ENCODE peak calls at places on chromosomes 3 and 15, in five cellular contexts. R, F, L, E and U are unnamed samples.

GRCh38 chr3:149638401-149639092 is 19.3 kb downstream of the WWTR1 start:
- DNase-seq in R (no peak), L (no peak), F (no peak), E (no peak), U (peak; percentile 56)

GRCh38 chr3:187709155-187709554 is 6.8 kb upstream of the RTP2 start:
- DNase-seq in L (peak; percentile 70), F (no peak), E (no peak), R (no peak), U (no peak)

GRCh38 chr3:195844671-195845218 is 33.0 kb upstream of the MUC4 start:
- DNase-seq in F (no peak), L (no peak), R (no peak), E (no peak), U (no peak)

GRCh38 chr3:123301331-123302184 is 99.8 kb downstream of the SEC22A start:
- DNase-seq in L (no peak), R (no peak), F (no peak), E (no peak), U (no peak)

GRCh38 chr3:98807011-98807410 is 43.9 kb downstream of the ST3GAL6 start:
- DNase-seq in F (no peak), R (no peak), E (no peak), L (no peak), U (peak; percentile 73)

GRCh38 chr3:184525337-184526157 is 36.0 kb upstream of the EPHB3 start:
- DNase-seq in L (peak; percentile 91), E (no peak), R (no peak), F (no peak), U (no peak)

GRCh38 chr15:98483575-98484130 is 164.7 kb upstream of the IGF1R start:
- DNase-seq in L (no peak), R (no peak), E (no peak), F (no peak), U (no peak)

GRCh38 chr3:177802151-177802900 is 605.0 kb upstream of the TBL1XR1 start:
- DNase-seq in R (no peak), E (no peak), F (peak; percentile 73), L (no peak), U (no peak)

GRCh38 chr15:69590932-69591524 is 138.4 kb downstream of the RPLP1 start:
- DNase-seq in F (peak; percentile 82), L (no peak), E (no peak), R (no peak), U (no peak)

GRCh38 chr3:127684871-127685707 is 12.3 kb downstream of the ABTB1 start:
- DNase-seq in R (peak; percentile 30), L (peak; percentile 28), E (no peak), F (peak; percentile 0), U (no peak)

GRCh38 chr15:32824777-32825176 is 107.0 kb downstream of the GREM1 start:
- DNase-seq in F (no peak), E (peak; percentile 74), R (no peak), L (no peak), U (peak; percentile 88)

GRCh38 chr3:8739757-8740508 is 6.3 kb downstream of the CAV3 start:
- DNase-seq in F (no peak), E (no peak), R (no peak), L (no peak), U (peak; percentile 56)

GRCh38 chr3:196634224-196634623 is 5.3 kb upstream of the NRROS start:
- DNase-seq in L (no peak), F (no peak), E (no peak), R (no peak), U (no peak)

GRCh38 chr15:100463515-100463914 is 65.2 kb downstream of the CERS3 start:
- DNase-seq in F (no peak), E (no peak), R (no peak), L (no peak), U (no peak)

GRCh38 chr3:129624347-129625070 is 18.0 kb upstream of the PLXND1 start:
- DNase-seq in L (peak; percentile 47), E (no peak), F (no peak), R (no peak), U (peak; percentile 71)

GRCh38 chr3:136109499-136109898 is 86.6 kb downstream of the MSL2 start:
- DNase-seq in R (no peak), E (no peak), L (no peak), F (no peak), U (no peak)

GRCh38 chr15:85380860-85381535 is 595 bp downstream of the AKAP13 start:
- DNase-seq in L (no peak), E (no peak), R (peak; percentile 53), F (peak; percentile 66), U (peak; percentile 46)

GRCh38 chr3:25386686-25387271 is 41.3 kb upstream of the RARB start:
- DNase-seq in F (no peak), R (no peak), L (no peak), E (peak; percentile 5), U (no peak)

GRCh38 chr15:36363335-36363734 is 216.1 kb upstream of the CDIN1 start:
- DNase-seq in E (no peak), R (no peak), F (no peak), L (no peak), U (peak; percentile 81)

GRCh38 chr3:123636431-123636841 is 51.6 kb upstream of the HACD2 start:
- DNase-seq in E (no peak), L (peak; percentile 96), R (no peak), F (no peak), U (no peak)

GRCh38 chr15:71548317-71548908 is 261.9 kb upstream of the NR2E3 start:
- DNase-seq in L (peak; percentile 49), F (no peak), E (no peak), R (no peak), U (no peak)

GRCh38 chr15:71549100-71549499 is 261.3 kb upstream of the NR2E3 start:
- DNase-seq in F (no peak), L (no peak), R (no peak), E (no peak), U (no peak)

GRCh38 chr15:71545923-71546322 is 264.4 kb upstream of the NR2E3 start:
- DNase-seq in L (no peak), R (no peak), F (no peak), E (no peak), U (no peak)

GRCh38 chr15:71545223-71545760 is 265.1 kb upstream of the NR2E3 start:
- DNase-seq in F (no peak), E (no peak), L (no peak), R (no peak), U (peak; percentile 50)

GRCh38 chr15:71547066-71547465 is 263.3 kb upstream of the NR2E3 start:
- DNase-seq in L (no peak), R (no peak), E (no peak), F (no peak), U (peak; percentile 41)
- H3K4me3 ChIP-seq in L (no peak overlapping the region), R (peak overlapping the region; percentile 34), E (no peak overlapping the region), F (no peak overlapping the region), U (no peak overlapping the region)

GRCh38 chr15:63503739-63504246 is 600 bp upstream of the USP3 start:
- DNase-seq in F (peak; percentile 65), L (peak; percentile 81), E (no peak), R (no peak), U (peak; percentile 79)
- TF ChIP-seq CTCF in F (no peak), L (no peak), E (no peak), R (no peak), U (no peak)

GRCh38 chr3:105869982-105870381 is 1.2 kb upstream of the CBLB start:
- DNase-seq in E (no peak), R (no peak), L (no peak), F (no peak), U (no peak)
- H3K4me3 ChIP-seq in E (peak overlapping the region; percentile 99), R (peak overlapping the region; percentile 83), L (peak overlapping the region; percentile 83), F (peak overlapping the region; percentile 83), U (peak overlapping the region; percentile 85)

GRCh38 chr3:49412632-49413337 is 562 bp downstream of the TCTA start:
- DNase-seq in R (no peak), E (no peak), L (no peak), F (no peak), U (no peak)
- TF ChIP-seq CTCF in R (no peak), E (no peak), L (no peak), F (no peak), U (no peak)

GRCh38 chr3:139668332-139668731 is 9.4 kb downstream of the NMNAT3 start:
- DNase-seq in L (no peak), R (no peak), E (no peak), F (no peak), U (no peak)
- H3K4me3 ChIP-seq in L (no peak overlapping the region), R (no peak overlapping the region), E (no peak overlapping the region), F (no peak overlapping the region), U (no peak overlapping the region)

GRCh38 chr15:83656192-83656591 is 2.3 kb downstream of the ADAMTSL3 start:
- DNase-seq in L (no peak), F (no peak), R (no peak), E (no peak), U (no peak)

GRCh38 chr15:83656943-83657528 is 3.1 kb downstream of the ADAMTSL3 start:
- DNase-seq in R (no peak), F (no peak), L (no peak), E (no peak), U (no peak)

GRCh38 chr15:83659011-83659811 is 5.3 kb downstream of the ADAMTSL3 start:
- DNase-seq in L (no peak), R (no peak), E (no peak), F (peak; percentile 17), U (peak; percentile 26)

GRCh38 chr15:83658406-83658805 is 4.5 kb downstream of the ADAMTSL3 start:
- DNase-seq in L (no peak), F (no peak), E (no peak), R (no peak), U (no peak)

GRCh38 chr15:83657549-83657948 is 3.6 kb downstream of the ADAMTSL3 start:
- DNase-seq in R (no peak), F (no peak), L (peak; percentile 81), E (no peak), U (peak; percentile 38)
- TF ChIP-seq CTCF in R (no peak), F (no peak), L (peak; percentile 81), E (no peak), U (peak; percentile 56)

DNA sequence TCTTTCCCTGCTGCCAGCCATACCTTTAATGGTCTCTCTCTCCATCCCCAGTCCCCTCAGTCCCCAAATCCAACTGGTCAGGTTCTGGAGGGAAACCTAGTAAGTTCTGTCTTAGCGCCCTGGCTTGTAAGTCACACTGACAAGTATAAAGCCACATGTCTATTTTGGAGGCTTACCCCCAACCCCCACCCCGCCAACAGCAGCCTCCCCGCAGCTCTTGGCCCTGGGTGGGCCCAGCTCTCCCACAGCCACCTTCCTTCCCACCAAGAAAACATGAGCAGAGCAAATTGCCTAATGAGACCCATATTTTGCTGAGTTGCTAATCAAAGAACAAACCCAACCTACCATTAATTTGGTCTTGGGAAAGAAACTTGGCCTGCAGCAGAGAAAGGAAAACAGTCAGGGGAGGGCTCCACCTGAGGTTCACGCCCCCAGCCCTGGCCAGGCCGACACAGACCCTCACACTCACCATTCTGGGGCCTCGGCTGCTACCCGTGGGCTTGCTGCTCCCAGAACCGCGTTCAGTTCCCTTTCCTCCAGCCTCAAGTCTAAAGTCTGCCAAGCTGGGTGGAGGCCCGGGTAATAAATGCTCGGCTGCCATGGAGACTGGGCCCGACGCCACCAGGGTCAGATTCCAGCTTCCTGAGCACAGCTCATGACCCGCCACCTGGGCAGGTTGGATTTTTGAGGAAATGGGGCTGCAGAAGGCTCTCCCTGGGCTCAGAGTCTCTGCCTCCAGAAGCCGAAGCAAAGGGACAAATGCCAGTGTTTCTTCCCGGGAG is at the start of gene CALML4:
- DNase-seq in R (peak; percentile 62), L (no peak), F (peak; percentile 63), E (no peak), U (no peak)
- H3K4me3 ChIP-seq in R (peak within 1 kb of the TSS; percentile 25), L (no peak within 1 kb of the TSS), F (no peak within 1 kb of the TSS), E (no peak within 1 kb of the TSS), U (no peak within 1 kb of the TSS)

GRCh38 chr3:2770451-2770850 is 339.7 kb downstream of the IL5RA start:
- DNase-seq in R (no peak), L (peak; percentile 47), F (no peak), E (no peak), U (peak; percentile 1)

GRCh38 chr3:2765002-2765579 is 345.1 kb downstream of the IL5RA start:
- DNase-seq in E (no peak), L (peak; percentile 63), F (no peak), R (no peak), U (no peak)
- TF ChIP-seq CTCF in E (no peak), L (peak; percentile 70), F (peak; percentile 26), R (no peak), U (no peak)